ENCODE peak calls at places on chromosomes 3 and 15, in eight cellular contexts. N is lower lobe of right lung; F is IMR-90; V is A549; Q is CD8-positive, alpha-beta T cell; Y is heart left ventricle; A is H1; P is hepatocyte. G is an unnamed sample.

GRCh38 chr3:46498916-46499519 is 1.2 kb downstream of the RTP3 start:
- DNase-seq in N (no peak), Y (no peak), P (no peak), F (no peak), Q (no peak), V (no peak), A (peak; percentile 14), G (no peak)

GRCh38 chr3:159748408-159748807 is 240.2 kb upstream of the IL12A start:
- DNase-seq in N (no peak), V (no peak), Y (no peak), P (no peak), F (no peak), A (no peak), Q (no peak), G (no peak)

GRCh38 chr3:177141471-177141870 is 55.8 kb downstream of the TBL1XR1 start:
- DNase-seq in N (no peak), F (peak; percentile 12), P (no peak), Y (no peak), Q (no peak), A (no peak), V (no peak), G (no peak)

GRCh38 chr3:79872483-79872882 is 104.7 kb upstream of the ROBO1 start:
- DNase-seq in N (no peak), Y (no peak), F (peak; percentile 78), A (no peak), Q (no peak), V (peak; percentile 58), P (no peak), G (no peak)

GRCh38 chr15:37038036-37038715 is 62.2 kb downstream of the MEIS2 start:
- DNase-seq in Q (no peak), V (no peak), N (no peak), Y (no peak), P (no peak), F (peak; percentile 60), A (no peak), G (no peak)

GRCh38 chr3:169171739-169172138 is 491.8 kb downstream of the MECOM start:
- DNase-seq in Y (no peak), F (no peak), P (no peak), N (no peak), A (no peak), Q (no peak), V (no peak), G (no peak)

GRCh38 chr3:140223631-140224030 is 288.6 kb downstream of the CLSTN2 start:
- DNase-seq in A (no peak), Q (no peak), P (no peak), V (peak; percentile 9), F (no peak), N (no peak), Y (no peak), G (no peak)

GRCh38 chr15:38603271-38603670 is 38.7 kb upstream of the RASGRP1 start:
- DNase-seq in N (no peak), F (no peak), P (no peak), Y (no peak), Q (no peak), A (no peak), V (no peak), G (no peak)

GRCh38 chr15:66761723-66762595 is 59.9 kb downstream of the SMAD6 start:
- DNase-seq in N (no peak), Y (no peak), P (no peak), Q (no peak), V (peak; percentile 52), A (no peak), F (no peak), G (peak; percentile 8)

GRCh38 chr3:172516318-172517214 is 6.7 kb downstream of the TNFSF10 start:
- DNase-seq in P (peak; percentile 34), Q (no peak), N (no peak), F (peak; percentile 94), A (no peak), Y (no peak), V (peak; percentile 28), G (peak; percentile 29)

GRCh38 chr15:84112025-84112424 is 123.5 kb upstream of the GOLGA6L4 start:
- DNase-seq in F (peak; percentile 12), Q (no peak), V (no peak), A (no peak), Y (no peak), P (peak; percentile 32), N (no peak), G (no peak)

GRCh38 chr3:1439395-1439794 is 346.6 kb downstream of the CNTN6 start:
- DNase-seq in V (peak; percentile 7), N (no peak), Q (no peak), P (peak; percentile 26), F (no peak), A (peak; percentile 75), Y (no peak), G (no peak)

GRCh38 chr3:193342551-193342950 is 36.0 kb downstream of the ATP13A5 start:
- DNase-seq in P (no peak), V (no peak), Y (no peak), A (no peak), F (no peak), Q (no peak), N (no peak), G (no peak)

GRCh38 chr3:172138792-172139507 is 99.6 kb downstream of the FNDC3B start:
- DNase-seq in N (peak; percentile 49), F (peak; percentile 40), Y (no peak), A (no peak), Q (no peak), V (peak; percentile 57), P (peak; percentile 49), G (no peak)

GRCh38 chr15:74843891-74844299 is 939 bp upstream of the ULK3 start:
- DNase-seq in Y (no peak), V (no peak), F (no peak), A (no peak), P (no peak), N (no peak), Q (no peak), G (no peak)

DNA sequence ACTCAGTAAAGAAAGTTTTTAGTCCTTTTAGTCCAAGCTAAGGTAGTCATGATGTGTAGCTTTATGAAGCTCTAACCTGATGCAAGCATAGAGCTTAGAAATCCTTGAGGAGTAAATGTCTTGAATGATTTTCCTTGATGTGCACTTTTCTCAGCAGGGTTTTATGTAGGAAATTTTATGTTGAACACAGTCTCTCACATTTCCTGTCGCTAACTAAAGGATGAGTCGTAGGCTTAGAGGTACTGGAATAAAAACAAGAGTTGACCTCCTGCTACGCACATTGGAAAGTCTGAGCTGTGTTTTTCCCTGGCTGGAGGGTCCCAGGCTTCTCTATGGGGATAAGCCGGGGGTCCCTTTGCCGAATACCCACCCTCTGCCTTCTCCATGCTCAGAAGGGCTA is 34.7 kb upstream of the ZPLD1 start:
- DNase-seq in Q (no peak), N (no peak), F (peak; percentile 71), V (peak; percentile 2), P (no peak), Y (no peak), A (no peak), G (no peak)
- H3K27ac ChIP-seq in Q (no peak overlapping the region), N (no peak overlapping the region), F (no peak overlapping the region), V (no peak overlapping the region), P (no peak overlapping the region), Y (no peak overlapping the region), A (no peak overlapping the region), G (no peak overlapping the region)

GRCh38 chr15:85311647-85312046 is 68.8 kb upstream of the AKAP13 start:
- DNase-seq in V (no peak), N (no peak), P (no peak), Q (no peak), A (no peak), F (no peak), Y (no peak), G (no peak)

GRCh38 chr15:85314139-85314538 is 66.3 kb upstream of the AKAP13 start:
- DNase-seq in P (no peak), N (no peak), Q (no peak), Y (no peak), A (peak; percentile 19), F (peak; percentile 30), V (no peak), G (no peak)

GRCh38 chr15:85313339-85313738 is 67.1 kb upstream of the AKAP13 start:
- DNase-seq in V (no peak), A (no peak), Q (no peak), P (no peak), N (no peak), Y (no peak), F (peak; percentile 54), G (no peak)

GRCh38 chr15:85312486-85312885 is 67.9 kb upstream of the AKAP13 start:
- DNase-seq in F (peak; percentile 85), V (no peak), N (no peak), P (peak; percentile 50), Q (no peak), Y (no peak), A (no peak), G (no peak)

GRCh38 chr15:85312925-85313324 is 67.5 kb upstream of the AKAP13 start:
- DNase-seq in N (no peak), A (no peak), Y (no peak), P (no peak), Q (no peak), F (peak; percentile 53), V (no peak), G (no peak)
- TF ChIP-seq CTCF in N (no peak), A (no peak), Y (no peak), P (no peak), Q (no peak), F (peak; percentile 27), V (no peak), G (no peak)

DNA sequence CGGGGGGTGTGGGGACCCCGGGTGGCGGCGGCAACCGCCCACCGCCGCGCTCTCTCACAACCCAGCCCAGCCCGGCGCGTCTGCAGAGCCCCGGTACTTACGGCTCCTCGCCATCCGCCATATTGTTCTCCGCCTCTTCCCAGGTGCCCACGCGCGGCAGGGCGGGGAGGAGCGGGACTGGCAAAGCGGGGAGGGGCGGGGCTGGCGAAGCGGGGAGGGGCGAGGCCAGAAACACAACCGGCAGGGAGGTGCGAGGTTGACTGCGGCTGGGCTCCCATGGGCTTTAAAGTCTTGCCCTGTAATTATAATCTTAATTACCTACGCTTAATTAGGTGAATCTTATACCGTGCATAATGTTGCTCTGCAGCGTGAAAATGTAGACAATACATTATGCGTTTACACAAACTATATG is at the start of gene UBA3:
- DNase-seq in Y (peak; percentile 96), V (peak; percentile 83), A (peak; percentile 84), P (peak; percentile 96), F (peak; percentile 77), N (peak; percentile 95), Q (peak; percentile 90), G (peak; percentile 94)
- H3K4me1 ChIP-seq in Y (peaks cover 22% of the 10 kb centered on the region), V (peaks cover 53% of the 10 kb centered on the region), A (peaks cover 15% of the 10 kb centered on the region), P (peaks cover 37% of the 10 kb centered on the region), F (peaks cover 9% of the 10 kb centered on the region), N (peaks cover 64% of the 10 kb centered on the region), Q (peaks cover 60% of the 10 kb centered on the region), G (peaks cover 86% of the 10 kb centered on the region)

GRCh38 chr15:26126819-26127387 is 263.8 kb upstream of the ATP10A start:
- DNase-seq in V (no peak), A (no peak), Q (no peak), N (no peak), Y (no peak), P (no peak), F (no peak), G (no peak)

GRCh38 chr15:26132786-26133185 is 269.7 kb upstream of the ATP10A start:
- DNase-seq in Q (no peak), P (no peak), V (no peak), F (no peak), Y (no peak), A (no peak), N (no peak), G (no peak)

GRCh38 chr15:26128611-26129140 is 265.5 kb upstream of the ATP10A start:
- DNase-seq in A (no peak), Q (no peak), V (no peak), P (no peak), Y (no peak), F (no peak), N (no peak), G (no peak)

GRCh38 chr15:26126070-26126469 is 262.9 kb upstream of the ATP10A start:
- DNase-seq in P (no peak), V (no peak), Q (no peak), A (no peak), N (no peak), F (no peak), Y (no peak), G (peak; percentile 30)

GRCh38 chr15:26129852-26130251 is 266.7 kb upstream of the ATP10A start:
- DNase-seq in A (no peak), V (no peak), F (no peak), Q (no peak), P (no peak), N (no peak), Y (no peak), G (no peak)
- H3K27ac ChIP-seq in A (no peak overlapping the region), V (no peak overlapping the region), F (no peak overlapping the region), Q (no peak overlapping the region), P (no peak overlapping the region), N (no peak overlapping the region), Y (no peak overlapping the region), G (no peak overlapping the region)

G was measured in left ventricle myocardium inferior.